ENCODE peak calls at places on chromosomes 11 and 22, in ten cellular contexts. One of them, this sample, is unnamed.

GRCh38 chr11:12526789-12527188 is 147.4 kb upstream of the TEAD1 start:
- DNase-seq in endothelial cell: no peak
- DNase-seq in HuH-7.5: no peak
- DNase-seq in DMS153: no peak
- DNase-seq in activated CD8-positive, alpha-beta memory T cell treated with anti-CD3 and anti-CD28 coated beads, Interleukin-2, amount 50 U/mL, for 4 hours: no peak
- DNase-seq in NCI-H460: no peak
- DNase-seq in body of pancreas: no peak
- DNase-seq in pancreas: no peak
- DNase-seq in GM20000: no peak
- DNase-seq in cardiac fibroblast: peak
- DNase-seq in this sample: no peak

GRCh38 chr11:11944444-11944843 is 64.0 kb downstream of the DKK3 start:
- DNase-seq in endothelial cell: no peak
- DNase-seq in HuH-7.5: no peak
- DNase-seq in DMS153: no peak
- DNase-seq in activated CD8-positive, alpha-beta memory T cell treated with anti-CD3 and anti-CD28 coated beads, Interleukin-2, amount 50 U/mL, for 4 hours: no peak
- DNase-seq in NCI-H460: no peak
- DNase-seq in body of pancreas: no peak
- DNase-seq in pancreas: no peak
- DNase-seq in GM20000: no peak
- DNase-seq in cardiac fibroblast: no peak
- DNase-seq in this sample: no peak

GRCh38 chr11:1750481-1750839 is at the start of gene IFITM10:
- DNase-seq in endothelial cell: no peak
- DNase-seq in HuH-7.5: no peak
- DNase-seq in DMS153: no peak
- DNase-seq in activated CD8-positive, alpha-beta memory T cell treated with anti-CD3 and anti-CD28 coated beads, Interleukin-2, amount 50 U/mL, for 4 hours: no peak
- DNase-seq in NCI-H460: no peak
- DNase-seq in body of pancreas: peak
- DNase-seq in pancreas: peak
- DNase-seq in GM20000: no peak
- DNase-seq in cardiac fibroblast: peak
- DNase-seq in this sample: no peak

GRCh38 chr11:8062781-8063257 is 18.2 kb upstream of the TUB start:
- DNase-seq in endothelial cell: no peak
- DNase-seq in HuH-7.5: no peak
- DNase-seq in DMS153: no peak
- DNase-seq in activated CD8-positive, alpha-beta memory T cell treated with anti-CD3 and anti-CD28 coated beads, Interleukin-2, amount 50 U/mL, for 4 hours: no peak
- DNase-seq in NCI-H460: no peak
- DNase-seq in body of pancreas: no peak
- DNase-seq in pancreas: no peak
- DNase-seq in GM20000: no peak
- DNase-seq in cardiac fibroblast: no peak
- DNase-seq in this sample: peak

GRCh38 chr11:46202149-46202548 is 75.3 kb upstream of the CREB3L1 start:
- DNase-seq in endothelial cell: no peak
- DNase-seq in HuH-7.5: no peak
- DNase-seq in DMS153: no peak
- DNase-seq in activated CD8-positive, alpha-beta memory T cell treated with anti-CD3 and anti-CD28 coated beads, Interleukin-2, amount 50 U/mL, for 4 hours: no peak
- DNase-seq in NCI-H460: no peak
- DNase-seq in body of pancreas: no peak
- DNase-seq in pancreas: no peak
- DNase-seq in GM20000: no peak
- DNase-seq in cardiac fibroblast: no peak
- DNase-seq in this sample: no peak

GRCh38 chr11:227824-228223 is 8.3 kb downstream of the SIRT3 start:
- DNase-seq in endothelial cell: no peak
- DNase-seq in HuH-7.5: no peak
- DNase-seq in DMS153: no peak
- DNase-seq in activated CD8-positive, alpha-beta memory T cell treated with anti-CD3 and anti-CD28 coated beads, Interleukin-2, amount 50 U/mL, for 4 hours: no peak
- DNase-seq in NCI-H460: no peak
- DNase-seq in body of pancreas: no peak
- DNase-seq in pancreas: no peak
- DNase-seq in GM20000: no peak
- DNase-seq in cardiac fibroblast: no peak
- DNase-seq in this sample: no peak

GRCh38 chr11:12259956-12260355 is 117.4 kb upstream of the PARVA start:
- DNase-seq in endothelial cell: no peak
- DNase-seq in HuH-7.5: no peak
- DNase-seq in DMS153: no peak
- DNase-seq in activated CD8-positive, alpha-beta memory T cell treated with anti-CD3 and anti-CD28 coated beads, Interleukin-2, amount 50 U/mL, for 4 hours: no peak
- DNase-seq in NCI-H460: no peak
- DNase-seq in body of pancreas: no peak
- DNase-seq in pancreas: no peak
- DNase-seq in GM20000: no peak
- DNase-seq in cardiac fibroblast: no peak
- DNase-seq in this sample: no peak

GRCh38 chr22:36850682-36851081 is 10.1 kb upstream of the NCF4 start:
- DNase-seq in endothelial cell: no peak
- DNase-seq in HuH-7.5: no peak
- DNase-seq in DMS153: no peak
- DNase-seq in activated CD8-positive, alpha-beta memory T cell treated with anti-CD3 and anti-CD28 coated beads, Interleukin-2, amount 50 U/mL, for 4 hours: no peak
- DNase-seq in NCI-H460: no peak
- DNase-seq in body of pancreas: no peak
- DNase-seq in pancreas: no peak
- DNase-seq in GM20000: no peak
- DNase-seq in cardiac fibroblast: no peak
- DNase-seq in this sample: no peak

GRCh38 chr11:131077340-131077739 is 161.1 kb upstream of the SNX19 start:
- DNase-seq in endothelial cell: no peak
- DNase-seq in HuH-7.5: no peak
- DNase-seq in DMS153: no peak
- DNase-seq in activated CD8-positive, alpha-beta memory T cell treated with anti-CD3 and anti-CD28 coated beads, Interleukin-2, amount 50 U/mL, for 4 hours: no peak
- DNase-seq in NCI-H460: no peak
- DNase-seq in body of pancreas: no peak
- DNase-seq in pancreas: no peak
- DNase-seq in GM20000: no peak
- DNase-seq in cardiac fibroblast: no peak
- DNase-seq in this sample: no peak

GRCh38 chr11:122645847-122646246 is 9.7 kb upstream of the UBASH3B start:
- DNase-seq in endothelial cell: no peak
- DNase-seq in HuH-7.5: no peak
- DNase-seq in DMS153: no peak
- DNase-seq in activated CD8-positive, alpha-beta memory T cell treated with anti-CD3 and anti-CD28 coated beads, Interleukin-2, amount 50 U/mL, for 4 hours: no peak
- DNase-seq in NCI-H460: no peak
- DNase-seq in body of pancreas: no peak
- DNase-seq in pancreas: no peak
- DNase-seq in GM20000: no peak
- DNase-seq in cardiac fibroblast: no peak
- DNase-seq in this sample: no peak

GRCh38 chr11:75801362-75802021 is 13.5 kb upstream of the UVRAG start:
- DNase-seq in endothelial cell: no peak
- DNase-seq in HuH-7.5: no peak
- DNase-seq in DMS153: no peak
- DNase-seq in activated CD8-positive, alpha-beta memory T cell treated with anti-CD3 and anti-CD28 coated beads, Interleukin-2, amount 50 U/mL, for 4 hours: no peak
- DNase-seq in NCI-H460: no peak
- DNase-seq in body of pancreas: peak
- DNase-seq in pancreas: no peak
- DNase-seq in GM20000: no peak
- DNase-seq in cardiac fibroblast: no peak
- DNase-seq in this sample: no peak

GRCh38 chr22:50211147-50211546 is 10.3 kb downstream of the SELENOO start:
- DNase-seq in endothelial cell: no peak
- DNase-seq in HuH-7.5: no peak
- DNase-seq in DMS153: no peak
- DNase-seq in activated CD8-positive, alpha-beta memory T cell treated with anti-CD3 and anti-CD28 coated beads, Interleukin-2, amount 50 U/mL, for 4 hours: no peak
- DNase-seq in NCI-H460: no peak
- DNase-seq in body of pancreas: no peak
- DNase-seq in pancreas: no peak
- DNase-seq in GM20000: no peak
- DNase-seq in cardiac fibroblast: no peak
- DNase-seq in this sample: no peak

GRCh38 chr11:83523676-83524075 is 237.5 kb upstream of the CCDC90B start:
- DNase-seq in endothelial cell: no peak
- DNase-seq in HuH-7.5: no peak
- DNase-seq in DMS153: no peak
- DNase-seq in activated CD8-positive, alpha-beta memory T cell treated with anti-CD3 and anti-CD28 coated beads, Interleukin-2, amount 50 U/mL, for 4 hours: no peak
- DNase-seq in NCI-H460: no peak
- DNase-seq in body of pancreas: no peak
- DNase-seq in pancreas: no peak
- DNase-seq in GM20000: no peak
- DNase-seq in cardiac fibroblast: no peak
- DNase-seq in this sample: no peak

GRCh38 chr11:113281052-113281725 is 33.2 kb upstream of the TTC12 start:
- DNase-seq in endothelial cell: no peak
- DNase-seq in HuH-7.5: no peak
- DNase-seq in DMS153: no peak
- DNase-seq in activated CD8-positive, alpha-beta memory T cell treated with anti-CD3 and anti-CD28 coated beads, Interleukin-2, amount 50 U/mL, for 4 hours: no peak
- DNase-seq in NCI-H460: no peak
- DNase-seq in body of pancreas: no peak
- DNase-seq in pancreas: no peak
- DNase-seq in GM20000: no peak
- DNase-seq in cardiac fibroblast: no peak
- DNase-seq in this sample: no peak

GRCh38 chr22:40196628-40197027 is 18.9 kb downstream of the TNRC6B start:
- DNase-seq in endothelial cell: no peak
- DNase-seq in HuH-7.5: no peak
- DNase-seq in DMS153: no peak
- DNase-seq in activated CD8-positive, alpha-beta memory T cell treated with anti-CD3 and anti-CD28 coated beads, Interleukin-2, amount 50 U/mL, for 4 hours: peak
- DNase-seq in NCI-H460: no peak
- DNase-seq in body of pancreas: no peak
- DNase-seq in pancreas: no peak
- DNase-seq in GM20000: peak
- DNase-seq in cardiac fibroblast: peak
- DNase-seq in this sample: peak

GRCh38 chr22:27445876-27446275 is 355.7 kb downstream of the MN1 start:
- DNase-seq in endothelial cell: no peak
- DNase-seq in HuH-7.5: no peak
- DNase-seq in DMS153: no peak
- DNase-seq in activated CD8-positive, alpha-beta memory T cell treated with anti-CD3 and anti-CD28 coated beads, Interleukin-2, amount 50 U/mL, for 4 hours: no peak
- DNase-seq in NCI-H460: no peak
- DNase-seq in body of pancreas: peak
- DNase-seq in pancreas: no peak
- DNase-seq in GM20000: no peak
- DNase-seq in cardiac fibroblast: peak
- DNase-seq in this sample: no peak

GRCh38 chr22:39215430-39216142 is 29.2 kb downstream of the PDGFB start:
- DNase-seq in endothelial cell: no peak
- DNase-seq in HuH-7.5: no peak
- DNase-seq in DMS153: no peak
- DNase-seq in activated CD8-positive, alpha-beta memory T cell treated with anti-CD3 and anti-CD28 coated beads, Interleukin-2, amount 50 U/mL, for 4 hours: peak
- DNase-seq in NCI-H460: no peak
- DNase-seq in body of pancreas: no peak
- DNase-seq in pancreas: peak
- DNase-seq in GM20000: no peak
- DNase-seq in cardiac fibroblast: no peak
- DNase-seq in this sample: peak

GRCh38 chr11:124672531-124673215 is 866 bp downstream of the SIAE start:
- DNase-seq in endothelial cell: no peak
- DNase-seq in HuH-7.5: no peak
- DNase-seq in DMS153: no peak
- DNase-seq in activated CD8-positive, alpha-beta memory T cell treated with anti-CD3 and anti-CD28 coated beads, Interleukin-2, amount 50 U/mL, for 4 hours: no peak
- DNase-seq in NCI-H460: no peak
- DNase-seq in body of pancreas: no peak
- DNase-seq in pancreas: no peak
- DNase-seq in GM20000: no peak
- DNase-seq in cardiac fibroblast: no peak
- DNase-seq in this sample: no peak

GRCh38 chr11:74611369-74611861 is 19.0 kb downstream of the POLD3 start:
- DNase-seq in endothelial cell: no peak
- DNase-seq in HuH-7.5: no peak
- DNase-seq in DMS153: no peak
- DNase-seq in activated CD8-positive, alpha-beta memory T cell treated with anti-CD3 and anti-CD28 coated beads, Interleukin-2, amount 50 U/mL, for 4 hours: no peak
- DNase-seq in NCI-H460: peak
- DNase-seq in body of pancreas: no peak
- DNase-seq in pancreas: no peak
- DNase-seq in GM20000: peak
- DNase-seq in cardiac fibroblast: peak
- DNase-seq in this sample: no peak

GRCh38 chr11:45654242-45654641 is 11.2 kb downstream of the CHST1 start:
- DNase-seq in endothelial cell: peak
- DNase-seq in HuH-7.5: no peak
- DNase-seq in DMS153: no peak
- DNase-seq in activated CD8-positive, alpha-beta memory T cell treated with anti-CD3 and anti-CD28 coated beads, Interleukin-2, amount 50 U/mL, for 4 hours: no peak
- DNase-seq in NCI-H460: no peak
- DNase-seq in body of pancreas: no peak
- DNase-seq in pancreas: no peak
- DNase-seq in GM20000: no peak
- DNase-seq in cardiac fibroblast: no peak
- DNase-seq in this sample: peak

GRCh38 chr11:47577460-47578041 is 1.2 kb downstream of the KBTBD4 start:
- DNase-seq in endothelial cell: no peak
- DNase-seq in HuH-7.5: no peak
- DNase-seq in DMS153: no peak
- DNase-seq in activated CD8-positive, alpha-beta memory T cell treated with anti-CD3 and anti-CD28 coated beads, Interleukin-2, amount 50 U/mL, for 4 hours: no peak
- DNase-seq in NCI-H460: no peak
- DNase-seq in body of pancreas: no peak
- DNase-seq in pancreas: no peak
- DNase-seq in GM20000: no peak
- DNase-seq in cardiac fibroblast: no peak
- DNase-seq in this sample: no peak

GRCh38 chr22:35674335-35674734 is 26.1 kb downstream of the APOL6 start:
- DNase-seq in endothelial cell: no peak
- DNase-seq in HuH-7.5: no peak
- DNase-seq in DMS153: no peak
- DNase-seq in activated CD8-positive, alpha-beta memory T cell treated with anti-CD3 and anti-CD28 coated beads, Interleukin-2, amount 50 U/mL, for 4 hours: no peak
- DNase-seq in NCI-H460: no peak
- DNase-seq in body of pancreas: no peak
- DNase-seq in pancreas: no peak
- DNase-seq in GM20000: no peak
- DNase-seq in cardiac fibroblast: no peak
- DNase-seq in this sample: no peak

GRCh38 chr22:39999144-39999757 is 4.5 kb downstream of the FAM83F start:
- DNase-seq in endothelial cell: no peak
- DNase-seq in HuH-7.5: peak
- DNase-seq in DMS153: peak
- DNase-seq in activated CD8-positive, alpha-beta memory T cell treated with anti-CD3 and anti-CD28 coated beads, Interleukin-2, amount 50 U/mL, for 4 hours: no peak
- DNase-seq in NCI-H460: peak
- DNase-seq in body of pancreas: peak
- DNase-seq in pancreas: no peak
- DNase-seq in GM20000: no peak
- DNase-seq in cardiac fibroblast: peak
- DNase-seq in this sample: peak

GRCh38 chr11:27605422-27605821 is 94.8 kb downstream of the BDNF start:
- DNase-seq in endothelial cell: no peak
- DNase-seq in HuH-7.5: no peak
- DNase-seq in DMS153: no peak
- DNase-seq in activated CD8-positive, alpha-beta memory T cell treated with anti-CD3 and anti-CD28 coated beads, Interleukin-2, amount 50 U/mL, for 4 hours: no peak
- DNase-seq in NCI-H460: no peak
- DNase-seq in body of pancreas: no peak
- DNase-seq in pancreas: no peak
- DNase-seq in GM20000: no peak
- DNase-seq in cardiac fibroblast: no peak
- DNase-seq in this sample: no peak

GRCh38 chr11:65719887-65720236 is 736 bp downstream of the RNASEH2C start:
- DNase-seq in endothelial cell: peak
- DNase-seq in HuH-7.5: peak
- DNase-seq in DMS153: no peak
- DNase-seq in activated CD8-positive, alpha-beta memory T cell treated with anti-CD3 and anti-CD28 coated beads, Interleukin-2, amount 50 U/mL, for 4 hours: no peak
- DNase-seq in NCI-H460: no peak
- DNase-seq in body of pancreas: no peak
- DNase-seq in pancreas: no peak
- DNase-seq in GM20000: no peak
- DNase-seq in cardiac fibroblast: peak
- DNase-seq in this sample: no peak

GRCh38 chr11:72041364-72042058 is 38.8 kb downstream of the NUMA1 start:
- DNase-seq in endothelial cell: peak
- DNase-seq in HuH-7.5: peak
- DNase-seq in DMS153: peak
- DNase-seq in activated CD8-positive, alpha-beta memory T cell treated with anti-CD3 and anti-CD28 coated beads, Interleukin-2, amount 50 U/mL, for 4 hours: peak
- DNase-seq in NCI-H460: peak
- DNase-seq in body of pancreas: peak
- DNase-seq in pancreas: peak
- DNase-seq in GM20000: no peak
- DNase-seq in cardiac fibroblast: peak
- DNase-seq in this sample: peak